ENCODE peak calls at places on chromosomes 5 and 9, in six cellular contexts. Y, L, F, O, V and Z are unnamed samples.

GRCh38 chr9:130174920-130175321 is 2.7 kb downstream of the NCS1 start:
- DNase-seq in V (no peak), F (no peak), L (no peak), Y (no peak), O (no peak), Z (no peak)

GRCh38 chr5:67149933-67150523 is 46.6 kb downstream of the CD180 start:
- DNase-seq in Y (peak; percentile 53), V (no peak), O (no peak), L (no peak), F (no peak), Z (no peak)

GRCh38 chr5:83767409-83767992 is 46.8 kb upstream of the HAPLN1 start:
- DNase-seq in V (no peak), O (no peak), L (no peak), F (no peak), Y (peak; percentile 41), Z (no peak)

GRCh38 chr5:18944771-18945170 is 1043.2 kb downstream of the CDH18 start:
- DNase-seq in Y (no peak), F (no peak), V (no peak), O (no peak), L (no peak), Z (no peak)

GRCh38 chr9:94918038-94918753 is 191.7 kb downstream of the AOPEP start:
- DNase-seq in L (no peak), O (no peak), Y (no peak), V (no peak), F (no peak), Z (no peak)

GRCh38 chr5:148904440-148904839 is 78.0 kb downstream of the ADRB2 start:
- DNase-seq in V (no peak), O (no peak), Y (peak; percentile 43), L (no peak), F (no peak), Z (no peak)

GRCh38 chr5:60382761-60383160 is 317.2 kb downstream of the DEPDC1B start:
- DNase-seq in V (no peak), Y (peak; percentile 29), F (no peak), O (no peak), L (no peak), Z (no peak)

GRCh38 chr9:89464991-89465390 is 32.9 kb downstream of the SEMA4D start:
- DNase-seq in Y (no peak), V (no peak), L (no peak), F (no peak), O (no peak), Z (no peak)

GRCh38 chr9:132794730-132795380 is 83.2 kb downstream of the AK8 start:
- DNase-seq in F (no peak), O (no peak), L (no peak), Y (peak; percentile 72), V (no peak), Z (no peak)

GRCh38 chr9:125255781-125256391 is 5.7 kb upstream of the GAPVD1 start:
- DNase-seq in O (no peak), L (peak; percentile 34), Y (peak; percentile 61), F (no peak), V (no peak), Z (no peak)

GRCh38 chr9:114155967-114156294 is 594 bp downstream of the COL27A1 start:
- DNase-seq in Y (peak; percentile 12), V (no peak), O (no peak), F (no peak), L (peak; percentile 54), Z (no peak)

GRCh38 chr5:79225026-79225425 is 10.9 kb upstream of the JMY start:
- DNase-seq in O (no peak), F (no peak), L (no peak), Y (peak; percentile 29), V (no peak), Z (no peak)

GRCh38 chr5:757346-757930 is 27.1 kb downstream of the ZDHHC11B start:
- DNase-seq in F (no peak), O (no peak), L (no peak), V (no peak), Y (no peak), Z (no peak)

GRCh38 chr5:79858097-79858723 is 132.9 kb downstream of the MTX3 start:
- DNase-seq in Y (peak; percentile 58), F (peak; percentile 78), O (peak; percentile 91), V (no peak), L (peak; percentile 83), Z (no peak)

GRCh38 chr9:114382951-114383865 is 4.6 kb downstream of the AKNA start:
- DNase-seq in L (peak; percentile 88), V (no peak), O (peak; percentile 34), F (peak; percentile 49), Y (no peak), Z (no peak)

GRCh38 chr5:109468737-109469420 is 59.1 kb upstream of the PJA2 start:
- DNase-seq in L (peak; percentile 81), V (peak; percentile 88), O (peak; percentile 68), Y (peak; percentile 97), F (peak; percentile 76), Z (peak; percentile 96)

GRCh38 chr9:87711857-87712800 is 13.8 kb upstream of the CTSL start:
- DNase-seq in F (no peak), Y (no peak), L (no peak), V (peak; percentile 59), O (no peak), Z (peak; percentile 92)

GRCh38 chr5:181191526-181192336 is 13.3 kb downstream of the TRIM7 start:
- DNase-seq in F (peak; percentile 94), L (peak; percentile 95), V (no peak), Y (no peak), O (peak; percentile 97), Z (peak; percentile 93)

GRCh38 chr5:142792865-142793232 is 22.7 kb downstream of the ARHGAP26 start:
- DNase-seq in V (no peak), L (no peak), F (no peak), O (no peak), Y (no peak), Z (no peak)

GRCh38 chr9:6634441-6634840 is 11.1 kb downstream of the GLDC start:
- DNase-seq in V (no peak), O (no peak), L (no peak), Y (no peak), F (no peak), Z (no peak)

GRCh38 chr5:81232449-81233079 is 558 bp upstream of the CKMT2 start:
- DNase-seq in L (no peak), F (no peak), V (no peak), O (no peak), Y (peak; percentile 43), Z (no peak)

GRCh38 chr5:175657593-175658271 is at the start of gene HRH2:
- DNase-seq in O (peak; percentile 46), Y (peak; percentile 65), L (peak; percentile 68), V (no peak), F (no peak), Z (no peak)

GRCh38 chr5:120564013-120564412 is 99.9 kb downstream of the PRR16 start:
- DNase-seq in Y (no peak), L (no peak), V (no peak), O (no peak), F (no peak), Z (no peak)

GRCh38 chr5:100644206-100644605 is 109.0 kb downstream of the FAM174A start:
- DNase-seq in O (no peak), V (no peak), F (no peak), Y (peak; percentile 58), L (no peak), Z (no peak)

GRCh38 chr9:132169672-132170392 is 8.0 kb downstream of the NTNG2 start:
- DNase-seq in Y (peak; percentile 87), F (peak; percentile 60), V (peak; percentile 7), L (peak; percentile 78), O (peak; percentile 69), Z (no peak)

GRCh38 chr5:96146675-96147074 is 185.0 kb upstream of the ELL2 start:
- DNase-seq in Y (peak; percentile 46), V (peak; percentile 28), L (no peak), F (no peak), O (no peak), Z (peak; percentile 80)

GRCh38 chr9:72834994-72835393 is 117.9 kb downstream of the ALDH1A1 start:
- DNase-seq in V (no peak), Y (peak; percentile 15), O (no peak), F (no peak), L (no peak), Z (no peak)